ENCODE peak calls at places on chromosomes 7 and 10, in nine cellular contexts. One of them, this sample, is unnamed.

GRCh38 chr10:21334891-21335696 is 190.4 kb downstream of the SKIDA1 start:
- DNase-seq in effector CD4-positive, alpha-beta T cell: no peak
- DNase-seq in mesenchymal stem cell: peak; percentile 93
- DNase-seq in GM20000: no peak
- DNase-seq in NCI-H1092 treated with DMSO at 0.1 percent for 48 hours: no peak
- DNase-seq in HTR-8/SVneo: peak; percentile 54
- DNase-seq in left cardiac atrium: peak; percentile 82
- DNase-seq in naive thymus-derived CD8-positive, alpha-beta T cell: no peak
- DNase-seq in occipital lobe: no peak
- DNase-seq in this sample: no peak

GRCh38 chr7:134619627-134620331 is 26.9 kb upstream of the BPGM start:
- DNase-seq in NCI-H1092 treated with DMSO at 0.1 percent for 48 hours: peak; percentile 52
- DNase-seq in HTR-8/SVneo: no peak
- DNase-seq in left cardiac atrium: no peak
- DNase-seq in occipital lobe: no peak
- DNase-seq in mesenchymal stem cell: peak; percentile 72
- DNase-seq in effector CD4-positive, alpha-beta T cell: no peak
- DNase-seq in naive thymus-derived CD8-positive, alpha-beta T cell: no peak
- DNase-seq in GM20000: no peak
- DNase-seq in this sample: no peak

GRCh38 chr7:91098566-91098965 is 165.7 kb upstream of the FZD1 start:
- DNase-seq in left cardiac atrium: no peak
- DNase-seq in HTR-8/SVneo: no peak
- DNase-seq in effector CD4-positive, alpha-beta T cell: no peak
- DNase-seq in GM20000: no peak
- DNase-seq in occipital lobe: no peak
- DNase-seq in naive thymus-derived CD8-positive, alpha-beta T cell: no peak
- DNase-seq in NCI-H1092 treated with DMSO at 0.1 percent for 48 hours: no peak
- DNase-seq in mesenchymal stem cell: peak; percentile 16
- DNase-seq in this sample: no peak

GRCh38 chr7:139482662-139483466 is 609 bp downstream of the KLRG2 start:
- DNase-seq in HTR-8/SVneo: no peak
- DNase-seq in naive thymus-derived CD8-positive, alpha-beta T cell: no peak
- DNase-seq in left cardiac atrium: peak; percentile 21
- DNase-seq in occipital lobe: no peak
- DNase-seq in effector CD4-positive, alpha-beta T cell: no peak
- DNase-seq in NCI-H1092 treated with DMSO at 0.1 percent for 48 hours: no peak
- DNase-seq in GM20000: no peak
- DNase-seq in mesenchymal stem cell: peak; percentile 17
- DNase-seq in this sample: no peak

GRCh38 chr7:94258856-94259255 is 135.8 kb upstream of the COL1A2 start:
- DNase-seq in effector CD4-positive, alpha-beta T cell: no peak
- DNase-seq in naive thymus-derived CD8-positive, alpha-beta T cell: no peak
- DNase-seq in GM20000: no peak
- DNase-seq in mesenchymal stem cell: peak; percentile 17
- DNase-seq in left cardiac atrium: no peak
- DNase-seq in HTR-8/SVneo: no peak
- DNase-seq in occipital lobe: no peak
- DNase-seq in NCI-H1092 treated with DMSO at 0.1 percent for 48 hours: no peak
- DNase-seq in this sample: no peak

GRCh38 chr10:58302259-58302658 is 32.5 kb upstream of the UBE2D1 start:
- DNase-seq in NCI-H1092 treated with DMSO at 0.1 percent for 48 hours: no peak
- DNase-seq in GM20000: no peak
- DNase-seq in occipital lobe: no peak
- DNase-seq in left cardiac atrium: no peak
- DNase-seq in naive thymus-derived CD8-positive, alpha-beta T cell: no peak
- DNase-seq in mesenchymal stem cell: no peak
- DNase-seq in HTR-8/SVneo: no peak
- DNase-seq in effector CD4-positive, alpha-beta T cell: no peak
- DNase-seq in this sample: no peak

GRCh38 chr7:73429218-73429617 is 4.4 kb upstream of the FZD9 start:
- DNase-seq in HTR-8/SVneo: no peak
- DNase-seq in NCI-H1092 treated with DMSO at 0.1 percent for 48 hours: peak; percentile 97
- DNase-seq in naive thymus-derived CD8-positive, alpha-beta T cell: no peak
- DNase-seq in GM20000: no peak
- DNase-seq in mesenchymal stem cell: no peak
- DNase-seq in effector CD4-positive, alpha-beta T cell: no peak
- DNase-seq in occipital lobe: no peak
- DNase-seq in left cardiac atrium: no peak
- DNase-seq in this sample: no peak

GRCh38 chr7:105621617-105622016 is 40.3 kb upstream of the EFCAB10 start:
- DNase-seq in left cardiac atrium: peak; percentile 40
- DNase-seq in occipital lobe: peak; percentile 67
- DNase-seq in effector CD4-positive, alpha-beta T cell: no peak
- DNase-seq in NCI-H1092 treated with DMSO at 0.1 percent for 48 hours: no peak
- DNase-seq in mesenchymal stem cell: no peak
- DNase-seq in HTR-8/SVneo: no peak
- DNase-seq in naive thymus-derived CD8-positive, alpha-beta T cell: no peak
- DNase-seq in GM20000: no peak
- DNase-seq in this sample: peak; percentile 77

GRCh38 chr10:108051218-108051617 is 886.7 kb upstream of the SORCS1 start:
- DNase-seq in GM20000: no peak
- DNase-seq in mesenchymal stem cell: no peak
- DNase-seq in left cardiac atrium: no peak
- DNase-seq in NCI-H1092 treated with DMSO at 0.1 percent for 48 hours: no peak
- DNase-seq in naive thymus-derived CD8-positive, alpha-beta T cell: no peak
- DNase-seq in effector CD4-positive, alpha-beta T cell: no peak
- DNase-seq in HTR-8/SVneo: no peak
- DNase-seq in occipital lobe: no peak
- DNase-seq in this sample: no peak

GRCh38 chr10:102769375-102770107 is 25.8 kb downstream of the WBP1L start:
- DNase-seq in occipital lobe: no peak
- DNase-seq in HTR-8/SVneo: no peak
- DNase-seq in GM20000: no peak
- DNase-seq in naive thymus-derived CD8-positive, alpha-beta T cell: no peak
- DNase-seq in left cardiac atrium: no peak
- DNase-seq in NCI-H1092 treated with DMSO at 0.1 percent for 48 hours: no peak
- DNase-seq in mesenchymal stem cell: peak; percentile 91
- DNase-seq in effector CD4-positive, alpha-beta T cell: no peak
- DNase-seq in this sample: no peak